ENCODE peak calls at places on chromosomes 4 and X, in nine cellular contexts. Q is neural progenitor cell, X is spleen, H is PC-3, O is tibial nerve, G is A549, E is endodermal cell, I is GM23338, W is HCT116. T is an unnamed sample.

GRCh38 chrX:116185163-116185562 is 14.6 kb downstream of the AGTR2 start:
- DNase-seq in I (no peak), G (no peak), H (no peak), E (no peak), X (no peak), Q (no peak), O (no peak), W (no peak), T (no peak)

GRCh38 chrX:22073928-22074327 is 41.8 kb downstream of the PHEX start:
- DNase-seq in G (no peak), E (no peak), O (no peak), H (no peak), W (no peak), X (no peak), Q (no peak), I (peak), T (no peak)

GRCh38 chr4:146340798-146341197 is 126.5 kb downstream of the REELD1 start:
- DNase-seq in X (no peak), Q (no peak), I (peak), H (peak), G (no peak), O (no peak), E (no peak), W (no peak), T (peak)

GRCh38 chrX:14872355-14872754 is 514 bp downstream of the FANCB start:
- DNase-seq in H (no peak), W (no peak), X (no peak), I (peak), G (no peak), O (no peak), E (no peak), Q (no peak), T (no peak)

GRCh38 chr4:25723409-25723808 is 67.8 kb downstream of the SLC34A2 start:
- DNase-seq in E (no peak), G (no peak), O (no peak), I (no peak), Q (no peak), H (no peak), X (no peak), W (no peak), T (no peak)

GRCh38 chrX:41457618-41458192 is 10.6 kb downstream of the NYX start:
- DNase-seq in G (no peak), X (no peak), Q (no peak), I (peak), H (peak), E (peak), O (no peak), W (no peak), T (no peak)

GRCh38 chrX:50903387-50904027 is 7.0 kb upstream of the BMP15 start:
- DNase-seq in G (peak), O (no peak), H (peak), E (peak), Q (peak), I (peak), W (peak), X (no peak), T (peak)

GRCh38 chrX:153438522-153438921 is 7.3 kb downstream of the TREX2 start:
- DNase-seq in X (no peak), E (no peak), I (no peak), G (no peak), O (no peak), Q (peak), H (no peak), W (no peak), T (no peak)

GRCh38 chr4:25535278-25535677 is 120.4 kb upstream of the SLC34A2 start:
- DNase-seq in W (no peak), I (no peak), X (no peak), Q (no peak), H (no peak), O (no peak), E (peak), G (no peak), T (no peak)

GRCh38 chrX:114162068-114162735 is 421.7 kb upstream of the HTR2C start:
- DNase-seq in E (peak), W (no peak), Q (peak), O (no peak), H (no peak), G (no peak), I (peak), X (no peak), T (no peak)

GRCh38 chr4:42205551-42205950 is 53.1 kb upstream of the BEND4 start:
- DNase-seq in O (no peak), I (no peak), Q (no peak), H (no peak), W (no peak), X (no peak), G (no peak), E (no peak), T (no peak)

GRCh38 chr4:169089004-169089403 is 78.9 kb upstream of the CBR4 start:
- DNase-seq in G (no peak), Q (peak), I (no peak), O (no peak), W (no peak), X (no peak), H (no peak), E (peak), T (no peak)

GRCh38 chrX:33188286-33188685 is 23.1 kb downstream of the DMD start:
- DNase-seq in O (no peak), E (peak), H (no peak), X (no peak), G (no peak), W (no peak), Q (peak), I (peak), T (no peak)

GRCh38 chrX:135432881-135433521 is 11.3 kb downstream of the SMIM10L2A start:
- DNase-seq in H (no peak), Q (no peak), X (no peak), O (no peak), E (no peak), I (no peak), W (no peak), G (no peak), T (no peak)

GRCh38 chr4:139084425-139085093 is 69.0 kb downstream of the NOCT start:
- DNase-seq in I (no peak), H (no peak), Q (no peak), W (no peak), G (peak), O (no peak), E (no peak), X (peak), T (no peak)

GRCh38 chrX:149365061-149365460 is 140.0 kb downstream of the IDS start:
- DNase-seq in X (no peak), I (no peak), E (no peak), W (no peak), Q (no peak), G (no peak), H (peak), O (no peak), T (no peak)

GRCh38 chrX:38117485-38117884 is 103.2 kb downstream of the SRPX start:
- DNase-seq in Q (no peak), G (no peak), E (no peak), W (no peak), X (no peak), O (no peak), I (no peak), H (no peak), T (no peak)

GRCh38 chr4:150971901-150972300 is 43.2 kb downstream of the LRBA start:
- DNase-seq in I (no peak), H (no peak), Q (no peak), O (no peak), X (no peak), E (no peak), W (no peak), G (no peak), T (no peak)

GRCh38 chr4:142156246-142156645 is 519.9 kb downstream of the IL15 start:
- DNase-seq in H (no peak), Q (no peak), I (no peak), G (no peak), W (no peak), E (no peak), X (no peak), O (no peak), T (no peak)

GRCh38 chr4:56723201-56723605 is 42.1 kb upstream of the HOPX start:
- DNase-seq in H (peak), I (no peak), E (no peak), W (no peak), O (no peak), G (no peak), X (no peak), Q (no peak), T (no peak)

GRCh38 chr4:95674451-95675095 is 125.8 kb upstream of the UNC5C start:
- DNase-seq in G (no peak), W (no peak), E (no peak), I (no peak), X (no peak), H (no peak), O (no peak), Q (no peak), T (no peak)

GRCh38 chr4:59994118-59994517 is 1206.0 kb upstream of the ADGRL3 start:
- DNase-seq in H (no peak), W (no peak), X (no peak), E (peak), G (no peak), O (no peak), Q (peak), I (no peak), T (no peak)

GRCh38 chrX:42770566-42770965 is 7.4 kb downstream of the PPP1R2C start:
- DNase-seq in I (no peak), X (no peak), W (no peak), G (no peak), Q (no peak), H (no peak), E (no peak), O (no peak), T (no peak)

GRCh38 chr4:36392049-36392448 is 110.6 kb downstream of the DTHD1 start:
- DNase-seq in E (no peak), O (no peak), W (no peak), G (no peak), Q (no peak), H (peak), I (no peak), X (no peak), T (peak)

GRCh38 chr4:175238827-175239517 is 320.8 kb downstream of the ADAM29 start:
- DNase-seq in W (no peak), Q (no peak), X (no peak), E (no peak), H (peak), I (no peak), O (no peak), G (no peak), T (no peak)

GRCh38 chr4:70577220-70577927 is 14.7 kb upstream of the AMBN start:
- DNase-seq in Q (no peak), E (no peak), G (no peak), O (no peak), H (peak), X (no peak), W (no peak), I (no peak), T (peak)

GRCh38 chr4:61532324-61532723 is 332.2 kb downstream of the ADGRL3 start:
- DNase-seq in H (no peak), E (no peak), G (no peak), Q (peak), O (no peak), I (no peak), W (no peak), X (no peak), T (no peak)

GRCh38 chr4:182306792-182307507 is 63.7 kb downstream of the TENM3 start:
- DNase-seq in E (no peak), W (no peak), O (no peak), Q (no peak), I (no peak), G (no peak), H (no peak), X (no peak), T (peak)

GRCh38 chrX:23292979-23293651 is 41.5 kb upstream of the PTCHD1 start:
- DNase-seq in W (no peak), H (peak), G (no peak), O (no peak), I (peak), Q (no peak), X (no peak), E (no peak), T (no peak)

GRCh38 chr4:79445371-79445781 is 37.3 kb upstream of the GK2 start:
- DNase-seq in X (no peak), O (no peak), I (no peak), H (no peak), Q (peak), E (peak), G (no peak), W (no peak), T (no peak)

GRCh38 chr4:108561086-108561485 is 59.3 kb upstream of the RPL34 start:
- DNase-seq in W (no peak), H (no peak), E (no peak), Q (peak), G (no peak), X (no peak), O (no peak), I (no peak), T (no peak)

GRCh38 chrX:107483976-107484726 is 34.7 kb downstream of the FRMPD3 start:
- DNase-seq in Q (peak), X (no peak), O (no peak), E (peak), G (no peak), H (no peak), W (no peak), I (peak), T (peak)

GRCh38 chr4:56863441-56864129 is 42.1 kb upstream of the SPINK2 start:
- DNase-seq in G (no peak), E (no peak), W (no peak), O (no peak), H (no peak), I (no peak), X (no peak), Q (no peak), T (peak)

GRCh38 chr4:184762100-184762499 is 28.2 kb upstream of the CENPU start:
- DNase-seq in E (no peak), Q (no peak), G (no peak), H (no peak), I (no peak), W (no peak), O (no peak), X (no peak), T (no peak)

GRCh38 chr4:159283697-159284492 is 181.0 kb downstream of the RAPGEF2 start:
- DNase-seq in O (no peak), H (peak), I (peak), W (no peak), Q (no peak), X (no peak), G (no peak), E (peak), T (peak)

GRCh38 chr4:76011018-76011670 is 3.8 kb upstream of the CXCL9 start:
- DNase-seq in I (no peak), X (no peak), H (no peak), W (no peak), G (no peak), O (no peak), E (no peak), Q (no peak), T (no peak)

GRCh38 chr4:73520821-73521220 is 39.3 kb downstream of the AFM start:
- DNase-seq in I (peak), H (peak), Q (peak), E (peak), X (no peak), G (no peak), W (no peak), O (no peak), T (no peak)
- TF ChIP-seq CTCF in I (no peak), H (no peak), Q (no peak), E (peak), X (no peak), G (no peak), W (no peak), O (no peak), T (no peak)

DNA sequence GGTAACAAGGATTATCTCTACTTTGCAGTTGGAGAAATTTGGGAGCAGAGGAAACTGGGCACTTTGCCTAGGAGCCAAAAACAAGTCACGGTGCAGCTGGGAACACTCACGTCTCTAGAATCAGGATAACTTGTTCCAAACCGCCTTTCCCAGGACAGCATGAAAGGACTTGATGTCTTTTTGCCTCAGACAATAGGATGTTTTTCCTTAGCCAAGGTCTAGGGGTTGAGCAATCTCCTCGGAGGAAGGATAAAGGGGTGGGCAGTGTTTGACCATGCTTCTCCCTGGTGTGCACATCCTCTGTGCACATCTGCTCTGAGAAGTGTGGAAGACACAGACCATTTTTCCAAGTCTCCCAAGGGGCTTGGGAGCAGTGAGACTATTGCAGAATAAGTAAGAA is 1.7 kb upstream of the SPARCL1 start:
- DNase-seq in I (peak), H (no peak), E (no peak), W (no peak), Q (no peak), O (peak), G (no peak), X (no peak), T (peak)
- H3K27ac ChIP-seq in I (no peak), H (no peak), E (no peak), W (no peak), Q (no peak), O (peak), G (no peak), X (no peak), T (no peak)

GRCh38 chrX:126982158-126982557 is 162.6 kb downstream of the PRR32 start:
- DNase-seq in W (no peak), E (no peak), G (no peak), I (no peak), H (no peak), X (no peak), Q (no peak), O (no peak), T (no peak)

GRCh38 chrX:126985027-126985426 is 165.5 kb downstream of the PRR32 start:
- DNase-seq in I (no peak), Q (no peak), W (no peak), G (no peak), X (no peak), O (no peak), E (no peak), H (no peak), T (no peak)

GRCh38 chrX:126985960-126986359 is 166.4 kb downstream of the PRR32 start:
- DNase-seq in H (no peak), Q (peak), E (no peak), X (no peak), O (no peak), W (no peak), G (no peak), I (no peak), T (no peak)
- TF ChIP-seq CTCF in H (no peak), Q (no peak), E (no peak), X (no peak), O (no peak), W (no peak), G (no peak), I (no peak), T (no peak)

GRCh38 chr4:101315786-101316185 is 31.5 kb downstream of the PPP3CA start:
- DNase-seq in E (no peak), X (no peak), G (no peak), I (no peak), Q (no peak), W (no peak), O (no peak), H (no peak), T (no peak)

DNA sequence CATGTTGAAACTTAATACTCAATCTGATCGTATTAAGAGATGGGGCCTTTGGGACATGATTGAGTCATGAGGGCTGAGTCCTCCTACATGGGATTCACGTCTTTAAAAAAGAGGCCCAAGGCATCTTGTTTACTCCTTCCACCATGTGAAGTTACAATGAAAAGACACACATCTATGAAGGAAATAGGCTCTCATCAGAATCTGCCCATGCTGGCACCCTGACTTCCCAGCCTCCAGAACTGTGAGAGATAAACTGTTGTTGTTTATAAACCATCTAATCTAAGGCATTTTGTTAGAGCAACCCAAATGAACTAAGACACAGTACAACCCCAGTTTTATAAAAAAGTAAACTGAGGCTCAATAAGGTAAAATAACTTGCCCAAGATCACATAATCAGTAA is 32.3 kb downstream of the PPP3CA start:
- DNase-seq in W (no peak), H (no peak), G (no peak), O (no peak), X (no peak), I (no peak), Q (no peak), E (no peak), T (no peak)
- H3K27ac ChIP-seq in W (no peak), H (no peak), G (no peak), O (no peak), X (no peak), I (no peak), Q (no peak), E (no peak), T (no peak)

DNA sequence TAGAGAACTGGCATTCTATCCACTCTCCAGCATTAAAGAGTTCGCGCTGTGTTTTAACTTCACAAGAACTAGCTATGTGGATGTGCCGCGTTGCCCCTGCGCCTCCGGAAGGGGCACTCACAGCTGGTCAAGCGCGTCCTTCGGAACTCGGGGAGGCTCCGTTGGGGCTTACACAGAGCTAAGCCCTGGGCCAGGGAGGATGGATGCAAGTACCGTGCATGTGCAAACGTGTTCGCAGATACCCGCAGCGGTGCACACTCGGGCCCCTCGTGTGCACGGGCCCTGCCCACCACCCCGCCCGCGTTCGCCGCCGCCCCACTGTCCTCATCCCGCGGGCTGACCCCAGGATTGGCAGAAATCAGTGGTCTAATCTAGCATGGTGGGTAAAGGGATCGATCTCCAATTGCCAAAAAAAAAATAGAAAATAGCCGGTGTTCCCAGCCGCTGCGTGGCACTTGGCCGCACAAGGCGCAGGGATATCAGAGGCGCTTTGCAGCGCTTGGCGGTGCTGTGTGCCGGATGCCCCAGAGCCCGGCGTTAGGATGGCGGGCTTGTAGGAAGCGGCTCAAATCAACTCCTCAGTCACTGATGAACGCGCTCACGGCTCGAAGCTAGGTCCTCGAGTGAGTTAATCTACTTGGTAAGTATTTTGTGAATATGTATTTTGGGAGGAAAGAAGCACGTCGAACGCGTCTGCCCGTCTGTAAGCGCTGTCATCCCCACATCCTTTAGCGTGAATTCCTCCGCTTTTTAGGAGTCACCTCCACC is 988 bp upstream of the PCDH10 start:
- DNase-seq in O (no peak), E (peak), W (no peak), I (peak), Q (peak), H (peak), X (peak), G (no peak), T (no peak)
- TF ChIP-seq CTCF in O (no peak), E (peak), W (no peak), I (no peak), Q (peak), H (no peak), X (no peak), G (no peak), T (peak)

GRCh38 chr4:7726665-7727413 is 212.8 kb downstream of the AFAP1 start:
- DNase-seq in G (no peak), W (no peak), X (no peak), E (no peak), O (no peak), Q (no peak), H (no peak), I (no peak), T (no peak)
- H3K27ac ChIP-seq in G (no peak), W (no peak), X (no peak), E (no peak), O (no peak), Q (no peak), H (no peak), I (no peak), T (peak)

GRCh38 chrX:40064055-40064597 is 33.6 kb downstream of the BCOR start:
- DNase-seq in E (peak), I (peak), O (no peak), H (no peak), Q (no peak), G (no peak), X (no peak), W (no peak), T (no peak)

GRCh38 chrX:40065291-40066046 is 32.3 kb downstream of the BCOR start:
- DNase-seq in W (no peak), I (no peak), X (no peak), O (no peak), H (no peak), E (no peak), Q (no peak), G (no peak), T (no peak)

GRCh38 chrX:40066700-40067099 is 31.1 kb downstream of the BCOR start:
- DNase-seq in X (no peak), I (no peak), O (no peak), W (no peak), H (no peak), G (no peak), Q (no peak), E (no peak), T (no peak)

GRCh38 chrX:40072246-40072645 is 25.5 kb downstream of the BCOR start:
- DNase-seq in X (peak), I (no peak), H (no peak), E (no peak), W (no peak), G (no peak), O (no peak), Q (no peak), T (no peak)

GRCh38 chrX:40068048-40068447 is 29.7 kb downstream of the BCOR start:
- DNase-seq in E (no peak), G (no peak), W (no peak), H (peak), Q (no peak), X (no peak), I (no peak), O (no peak), T (peak)
- TF ChIP-seq CTCF in E (no peak), G (no peak), W (no peak), H (peak), Q (no peak), X (no peak), I (no peak), O (no peak), T (no peak)

GRCh38 chrX:13824746-13825145 is 7.9 kb upstream of the GPM6B start:
- DNase-seq in Q (no peak), H (no peak), X (no peak), E (no peak), W (no peak), O (no peak), I (no peak), G (no peak), T (no peak)
- H3K27ac ChIP-seq in Q (no peak), H (no peak), X (no peak), E (no peak), W (no peak), O (no peak), I (no peak), G (no peak), T (no peak)

T was measured in RWPE1.